ENCODE peak calls at places on chromosomes 13 and 19, in four cellular contexts. V is MM.1S, B is neural progenitor cell, S is H9. R is an unnamed sample.

GRCh38 chr13:102561933-102562332 is 34.9 kb upstream of the TPP2 start:
- DNase-seq in S (no peak), V (no peak), B (no peak), R (no peak)

GRCh38 chr13:23380534-23380933 is 53.0 kb downstream of the SACS start:
- DNase-seq in B (no peak), V (no peak), S (no peak), R (no peak)

GRCh38 chr19:18342090-18342632 is 1.8 kb downstream of the PGPEP1 start:
- DNase-seq in V (no peak), B (no peak), S (no peak), R (no peak)

GRCh38 chr19:41297628-41298326 is 12.2 kb upstream of the CCDC97 start:
- DNase-seq in S (no peak), V (peak), B (no peak), R (peak)

GRCh38 chr19:5126498-5127223 is 157.7 kb downstream of the KDM4B start:
- DNase-seq in V (no peak), B (no peak), S (no peak), R (peak)

GRCh38 chr13:113216165-113217056 is 7.0 kb downstream of the CUL4A start:
- DNase-seq in B (peak), V (no peak), S (peak), R (no peak)

GRCh38 chr19:34236035-34236793 is 18.1 kb upstream of the GARRE1 start:
- DNase-seq in S (no peak), V (no peak), B (no peak), R (no peak)

GRCh38 chr13:110506859-110507566 is 54.5 kb downstream of the RAB20 start:
- DNase-seq in V (no peak), S (no peak), B (no peak), R (no peak)

GRCh38 chr19:41945135-41945766 is 13.9 kb downstream of the RABAC1 start:
- DNase-seq in B (no peak), V (peak), S (no peak), R (peak)

GRCh38 chr13:40452741-40453665 is 213.4 kb downstream of the FOXO1 start:
- DNase-seq in B (no peak), S (no peak), V (no peak), R (no peak)

GRCh38 chr19:39409886-39410619 is 2.4 kb upstream of the PLEKHG2 start:
- DNase-seq in S (no peak), B (peak), V (peak), R (peak)

DNA sequence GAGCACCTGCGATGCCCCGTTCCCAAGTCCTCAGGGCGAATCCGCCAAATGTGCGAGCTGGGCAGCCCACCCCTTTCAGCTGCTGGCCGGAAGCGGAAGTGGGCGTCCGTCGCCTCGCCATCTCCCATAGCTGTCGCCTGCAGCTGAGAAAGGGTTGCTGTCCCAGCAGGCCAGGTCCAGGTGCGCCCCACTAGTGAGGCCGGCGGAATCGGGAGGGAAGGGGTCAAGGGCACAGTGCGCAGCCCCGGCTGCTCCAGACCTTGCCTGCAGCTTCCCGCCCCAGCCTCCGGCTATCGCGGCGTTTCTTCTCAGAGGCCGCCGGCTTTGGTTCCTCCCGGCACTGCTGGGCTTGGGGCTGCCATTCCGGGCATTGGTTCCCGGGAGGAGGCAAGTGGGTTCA is at the start of gene ZNF177:
- DNase-seq in B (no peak), V (no peak), S (no peak), R (no peak)
- H2AFZ ChIP-seq in B (no peak), V (no peak), S (no peak), R (no peak)

DNA sequence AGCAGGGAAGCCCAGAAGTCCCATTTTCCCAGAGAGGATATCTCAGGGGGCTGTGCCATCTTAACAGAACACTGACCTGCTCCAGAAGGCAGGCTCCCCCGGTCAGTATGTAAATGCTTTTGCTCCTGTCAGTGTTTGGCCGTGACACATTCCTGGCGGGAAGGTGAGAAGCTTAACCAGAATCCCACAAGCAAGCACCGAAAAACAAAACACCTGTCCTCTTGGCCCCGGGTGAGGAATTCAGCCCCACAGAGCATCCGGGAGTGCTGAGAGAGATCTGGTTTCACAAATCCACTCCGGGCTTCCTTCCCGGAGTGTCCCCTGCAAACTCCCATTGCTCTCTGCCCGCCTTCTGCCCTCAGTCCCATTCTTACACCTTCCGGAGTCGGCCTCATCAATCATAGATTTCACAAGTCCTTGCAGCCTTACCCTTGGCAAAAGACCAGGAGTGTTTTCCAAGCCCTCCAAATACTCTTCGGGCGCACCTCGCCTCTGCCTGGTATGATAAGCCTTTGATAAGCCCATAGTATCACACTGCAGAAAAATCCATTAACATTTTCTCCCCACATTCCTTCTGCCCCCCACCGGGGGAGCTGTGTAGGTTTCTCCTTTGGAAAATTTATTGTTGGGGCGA is 12.2 kb downstream of the TPM4 start:
- DNase-seq in B (no peak), S (no peak), V (no peak), R (no peak)
- TF ChIP-seq CTCF in B (peak), S (peak), V (peak), R (peak)

GRCh38 chr19:17061205-17061604 is 14.0 kb downstream of the HAUS8 start:
- DNase-seq in S (no peak), B (no peak), V (no peak), R (no peak)

GRCh38 chr19:17058236-17058635 is 17.0 kb downstream of the HAUS8 start:
- DNase-seq in V (no peak), S (no peak), B (no peak), R (no peak)

GRCh38 chr19:17052439-17052838 is 22.8 kb downstream of the HAUS8 start:
- DNase-seq in B (peak), S (peak), V (no peak), R (peak)

GRCh38 chr19:17054746-17055145 is 20.5 kb downstream of the HAUS8 start:
- DNase-seq in B (no peak), V (no peak), S (no peak), R (no peak)

DNA sequence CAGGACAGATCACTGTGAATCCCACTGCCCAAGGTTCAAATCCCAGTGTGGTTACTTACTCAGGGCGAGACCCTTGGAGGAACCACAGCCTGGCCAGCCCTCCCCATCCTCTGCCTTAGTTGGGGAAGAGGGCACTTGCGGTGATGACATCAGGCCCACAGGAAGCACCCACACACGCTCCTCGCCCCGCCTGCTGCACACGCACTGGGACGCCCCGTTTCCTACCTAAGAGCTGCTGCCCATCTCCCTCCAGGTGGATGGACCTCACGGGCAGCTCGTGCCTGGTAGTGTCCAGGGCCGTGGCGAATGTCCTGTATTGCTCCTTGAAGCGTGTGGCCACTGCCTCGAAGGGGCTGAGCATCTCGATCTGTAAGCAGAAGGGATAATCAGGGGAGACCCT is 19.6 kb downstream of the HAUS8 start:
- DNase-seq in B (no peak), V (no peak), S (no peak), R (no peak)
- H2AFZ ChIP-seq in B (no peak), V (no peak), S (no peak), R (no peak)

GRCh38 chr13:76975863-76976262 is 16.0 kb upstream of the CLN5 start:
- DNase-seq in S (no peak), B (no peak), V (no peak), R (no peak)
- TF ChIP-seq CTCF in S (no peak), B (no peak), V (no peak), R (no peak)

DNA sequence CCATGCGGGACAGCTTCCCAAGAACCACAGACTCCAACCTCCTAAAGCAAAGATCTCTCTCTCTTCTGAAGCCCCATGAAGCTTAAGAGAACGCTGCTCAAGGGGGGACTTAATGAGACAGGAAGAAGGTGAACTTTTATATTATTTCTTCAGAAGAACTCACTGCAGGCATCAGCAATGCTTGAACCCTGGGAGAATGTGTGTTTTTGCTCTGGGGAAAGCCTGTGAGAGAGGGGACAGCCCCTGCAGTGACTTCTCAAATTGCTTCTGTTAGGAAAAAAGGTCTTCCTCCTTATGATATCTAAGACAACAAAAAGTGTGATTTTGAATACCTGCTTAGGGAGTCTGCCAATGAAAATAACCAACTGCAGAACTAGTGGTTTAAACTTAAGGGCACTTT is 23.0 kb downstream of the GJA3 start:
- DNase-seq in S (no peak), B (no peak), V (no peak), R (no peak)
- H2AFZ ChIP-seq in S (no peak), B (no peak), V (no peak), R (no peak)

GRCh38 chr13:89113744-89114143 is 1442.6 kb downstream of the SLITRK5 start:
- DNase-seq in B (peak), V (no peak), S (no peak), R (no peak)

GRCh38 chr13:89115307-89115706 is 1444.1 kb downstream of the SLITRK5 start:
- DNase-seq in S (no peak), V (no peak), B (peak), R (no peak)
- TF ChIP-seq CTCF in S (peak), V (no peak), B (peak), R (peak)

DNA sequence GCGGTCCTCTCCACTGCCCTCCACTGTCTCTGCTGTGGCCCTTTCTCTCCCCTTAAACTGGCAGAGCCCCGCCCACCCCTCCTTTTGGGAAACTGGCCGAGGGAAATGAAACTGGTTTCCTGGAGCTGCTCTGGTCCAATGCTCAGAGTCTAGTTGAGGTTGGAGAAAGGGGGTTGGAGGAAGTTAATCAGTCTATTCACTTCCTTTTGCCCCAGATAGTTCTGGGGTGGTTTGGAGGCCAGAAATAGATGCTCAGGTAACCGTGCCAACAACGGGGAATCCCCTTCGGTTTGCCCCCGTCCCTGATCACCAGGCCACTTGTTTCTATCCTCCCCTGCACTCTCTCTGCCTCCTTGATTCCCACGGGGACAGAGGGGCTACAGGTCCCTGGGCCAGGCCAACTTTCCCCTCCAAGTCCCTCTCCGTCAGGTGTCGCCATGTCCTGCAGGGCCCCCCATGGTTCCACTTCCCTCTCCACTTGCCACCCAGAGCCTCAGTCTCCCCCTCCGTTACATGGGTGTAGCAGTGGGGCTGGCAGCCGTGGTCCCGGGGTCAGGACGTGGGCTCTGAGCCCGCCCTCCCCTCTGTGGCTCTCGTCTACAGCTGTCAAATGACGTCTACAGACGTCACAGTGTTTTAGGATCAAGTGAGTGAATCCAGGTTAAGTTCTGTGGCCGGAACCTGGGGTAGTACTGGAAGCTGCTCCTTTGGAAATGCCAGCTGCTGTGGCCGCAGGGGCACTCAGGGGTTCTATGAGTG is at the start of gene IL4I1:
- DNase-seq in V (peak), S (no peak), B (no peak), R (peak)
- H2AFZ ChIP-seq in V (peak), S (no peak), B (no peak), R (peak)

GRCh38 chr19:45768644-45769053 is 403 bp downstream of the SIX5 start:
- DNase-seq in B (peak), S (no peak), V (peak), R (peak)
- TF ChIP-seq CTCF in B (no peak), S (no peak), V (no peak), R (no peak)

GRCh38 chr19:47848425-47848824 is 10.6 kb upstream of the TPRX2 start:
- DNase-seq in B (no peak), V (no peak), S (no peak), R (no peak)
- H2AFZ ChIP-seq in B (no peak), V (no peak), S (no peak), R (no peak)

DNA sequence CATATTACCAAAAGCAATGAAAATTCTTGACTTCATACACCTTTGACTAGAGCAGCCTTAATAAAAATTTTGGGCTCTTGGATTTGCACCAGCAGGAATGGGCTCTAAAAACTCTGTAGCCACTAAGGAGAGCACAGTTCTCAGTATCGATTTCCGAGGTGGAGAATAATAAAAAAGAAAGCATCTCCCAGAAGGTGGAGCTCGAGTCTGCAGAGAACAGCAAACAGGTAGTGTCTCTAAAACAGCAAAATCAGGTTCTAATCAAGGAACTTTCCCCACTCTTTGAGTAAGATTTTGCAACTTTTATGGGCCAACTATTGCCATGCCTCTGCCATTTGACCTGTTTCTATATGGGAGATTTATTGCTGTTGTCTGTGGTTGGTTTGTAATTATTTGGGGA is 258.7 kb upstream of the GPC6 start:
- DNase-seq in S (no peak), B (peak), V (peak), R (no peak)
- TF ChIP-seq CTCF in S (peak), B (peak), V (peak), R (no peak)

R was measured in OCI-LY7.